ENCODE peak calls at places on chromosome 15, in ten cellular contexts. U, J, L, F, D, R, K, Z, N and Y are unnamed samples.

GRCh38 chr15:66722757-66723540 is 20.9 kb downstream of the SMAD6 start:
- DNase-seq in K (no peak), F (no peak), Z (no peak), R (no peak), D (no peak), U (no peak), L (no peak), N (no peak), J (no peak), Y (no peak)

GRCh38 chr15:40906947-40907802 is 12.9 kb downstream of the VPS18 start:
- DNase-seq in K (peak), D (no peak), R (peak), L (no peak), U (peak), N (peak), J (peak), Z (no peak), F (no peak), Y (peak)

GRCh38 chr15:47516576-47517371 is 200.5 kb upstream of the SEMA6D start:
- DNase-seq in U (no peak), D (no peak), R (no peak), N (no peak), F (no peak), Z (no peak), J (no peak), K (no peak), L (no peak), Y (no peak)

GRCh38 chr15:25708391-25708790 is 154.7 kb downstream of the ATP10A start:
- DNase-seq in N (no peak), R (no peak), L (no peak), F (no peak), J (no peak), K (no peak), U (no peak), Z (no peak), D (no peak), Y (no peak)

GRCh38 chr15:90337256-90337655 is 14.8 kb upstream of the ZNF774 start:
- DNase-seq in D (no peak), L (no peak), U (no peak), R (no peak), K (no peak), J (no peak), F (no peak), N (no peak), Z (no peak), Y (no peak)

GRCh38 chr15:50227076-50227475 is 38.5 kb downstream of the HDC start:
- DNase-seq in J (no peak), R (no peak), F (no peak), D (no peak), K (no peak), Z (no peak), U (no peak), N (no peak), L (no peak), Y (no peak)

GRCh38 chr15:39961051-39961450 is 27.1 kb downstream of the EIF2AK4 start:
- DNase-seq in N (no peak), Z (no peak), L (no peak), F (no peak), U (no peak), K (no peak), R (no peak), J (no peak), D (no peak), Y (no peak)

GRCh38 chr15:85692873-85693272 is 101.9 kb downstream of the KLHL25 start:
- DNase-seq in K (no peak), D (no peak), U (peak), J (peak), Z (no peak), R (no peak), N (no peak), L (no peak), F (no peak), Y (peak)

GRCh38 chr15:45690581-45691260 is 55.9 kb downstream of the SQOR start:
- DNase-seq in Z (no peak), K (no peak), J (no peak), U (no peak), N (no peak), L (no peak), D (no peak), R (no peak), F (no peak), Y (no peak)

GRCh38 chr15:67146875-67147381 is 81.5 kb downstream of the SMAD3 start:
- DNase-seq in R (peak), F (no peak), N (no peak), J (peak), Z (no peak), U (no peak), K (no peak), D (peak), L (no peak), Y (peak)

GRCh38 chr15:52256930-52257733 is 38.5 kb downstream of the MYO5C start:
- DNase-seq in K (no peak), D (no peak), Z (no peak), R (no peak), F (no peak), U (no peak), L (no peak), J (no peak), N (no peak), Y (no peak)

GRCh38 chr15:76150508-76150907 is 90.7 kb downstream of the TMEM266 start:
- DNase-seq in J (no peak), D (no peak), R (no peak), Z (no peak), L (no peak), F (no peak), N (no peak), K (peak), U (no peak), Y (no peak)

GRCh38 chr15:91102546-91103330 is 2.7 kb downstream of the SV2B start:
- DNase-seq in K (no peak), R (no peak), Z (no peak), D (no peak), F (no peak), N (no peak), L (no peak), U (no peak), J (no peak), Y (no peak)

GRCh38 chr15:89301304-89302089 is 33.1 kb downstream of the POLG start:
- DNase-seq in F (no peak), Z (no peak), U (no peak), N (no peak), L (no peak), R (no peak), D (no peak), K (no peak), J (no peak), Y (no peak)

GRCh38 chr15:39786444-39787056 is 3.9 kb upstream of the FSIP1 start:
- DNase-seq in K (peak), J (no peak), U (no peak), Z (no peak), D (no peak), N (no peak), R (no peak), F (peak), L (no peak), Y (no peak)

GRCh38 chr15:88833688-88834087 is 30.5 kb downstream of the ACAN start:
- DNase-seq in J (no peak), L (no peak), U (no peak), D (no peak), R (no peak), Z (no peak), K (peak), F (peak), N (no peak), Y (no peak)

GRCh38 chr15:101437209-101437608 is 52.3 kb downstream of the PCSK6 start:
- DNase-seq in D (no peak), N (no peak), Z (no peak), J (no peak), L (no peak), R (no peak), F (no peak), K (peak), U (no peak), Y (no peak)

GRCh38 chr15:85691350-85692240 is 103.1 kb downstream of the KLHL25 start:
- DNase-seq in U (no peak), Z (no peak), N (no peak), F (no peak), D (no peak), L (no peak), R (no peak), J (no peak), K (no peak), Y (peak)

GRCh38 chr15:69457304-69458280 is 5.0 kb downstream of the RPLP1 start:
- DNase-seq in D (no peak), F (peak), L (no peak), R (no peak), U (no peak), K (no peak), N (no peak), J (no peak), Z (no peak), Y (no peak)

GRCh38 chr15:42159381-42160015 is 3.1 kb upstream of the PLA2G4F start:
- DNase-seq in D (no peak), R (no peak), F (no peak), N (no peak), U (no peak), L (no peak), K (no peak), Z (no peak), J (no peak), Y (no peak)

GRCh38 chr15:64686130-64686735 is 89.2 kb downstream of the RBPMS2 start:
- DNase-seq in J (peak), R (no peak), F (peak), Z (no peak), K (no peak), D (no peak), N (no peak), U (no peak), L (no peak), Y (no peak)

GRCh38 chr15:83030021-83030420 is 18.6 kb upstream of the C15orf40 start:
- DNase-seq in L (no peak), F (no peak), U (no peak), K (no peak), D (no peak), Z (no peak), R (no peak), N (no peak), J (no peak), Y (no peak)

GRCh38 chr15:41727143-41727542 is 47.1 kb upstream of the MAPKBP1 start:
- DNase-seq in D (no peak), N (no peak), Z (no peak), L (no peak), J (no peak), R (no peak), F (no peak), U (no peak), K (no peak), Y (no peak)

GRCh38 chr15:48855501-48856440 is 22.2 kb upstream of the EID1 start:
- DNase-seq in N (no peak), Z (no peak), K (no peak), L (no peak), U (no peak), R (no peak), D (no peak), F (peak), J (no peak), Y (no peak)

GRCh38 chr15:71294636-71295241 is 179.5 kb downstream of the THSD4 start:
- DNase-seq in J (no peak), K (no peak), F (no peak), D (no peak), N (no peak), R (no peak), Z (no peak), U (no peak), L (no peak), Y (no peak)

GRCh38 chr15:63504979-63505841 is 817 bp downstream of the USP3 start:
- DNase-seq in U (peak), J (peak), R (peak), L (no peak), D (no peak), N (peak), Z (peak), K (peak), F (peak), Y (peak)

GRCh38 chr15:63156086-63156707 is 1.1 kb downstream of the RPS27L start:
- DNase-seq in N (no peak), F (peak), Z (no peak), J (no peak), L (no peak), D (no peak), U (no peak), R (no peak), K (peak), Y (no peak)

GRCh38 chr15:73602992-73603391 is 30.2 kb downstream of the NPTN start:
- DNase-seq in L (no peak), F (no peak), J (no peak), U (no peak), R (no peak), D (no peak), N (no peak), K (no peak), Z (no peak), Y (no peak)

GRCh38 chr15:52282418-52282817 is 13.2 kb downstream of the MYO5C start:
- DNase-seq in L (no peak), N (no peak), D (no peak), J (no peak), U (no peak), Z (no peak), R (no peak), K (no peak), F (no peak), Y (no peak)

GRCh38 chr15:82540984-82541431 is 751 bp upstream of the RPS17 start:
- DNase-seq in F (no peak), Z (no peak), U (no peak), N (no peak), R (peak), L (no peak), D (no peak), K (no peak), J (no peak), Y (no peak)

GRCh38 chr15:39139431-39140059 is 441.3 kb upstream of the THBS1 start:
- DNase-seq in R (no peak), F (no peak), L (no peak), K (no peak), U (no peak), N (no peak), J (no peak), Z (no peak), D (no peak), Y (no peak)

GRCh38 chr15:59232476-59232875 is 25.8 kb downstream of the LDHAL6B start:
- DNase-seq in J (no peak), F (no peak), N (no peak), R (no peak), D (no peak), K (no peak), L (no peak), U (no peak), Z (no peak), Y (no peak)